ENCODE peak calls at places on chromosomes 3 and 15, in five cellular contexts. N is breast epithelium, X is GM12878, U is prostate gland, I is stomach. G is an unnamed sample.
A peak's percentile ranks its signal among the peaks of the same experiment; 100 is the strongest.

GRCh38 chr15:81820236-81820635 is 225.6 kb downstream of the MEX3B start:
- DNase-seq in N (no peak), X (no peak), U (no peak), I (no peak), G (no peak)

GRCh38 chr15:70339551-70340517 is 242.1 kb upstream of the TLE3 start:
- DNase-seq in N (no peak), X (no peak), U (no peak), I (no peak), G (no peak)

GRCh38 chr15:40258544-40258943 is 19.7 kb downstream of the PAK6 start:
- DNase-seq in N (no peak), X (no peak), U (no peak), I (no peak), G (no peak)

GRCh38 chr15:41501961-41502786 is 8.5 kb downstream of the ITPKA start:
- DNase-seq in N (no peak), X (no peak), U (no peak), I (no peak), G (peak; percentile 56)

GRCh38 chr3:128497305-128498126 is 4.5 kb upstream of the GATA2 start:
- DNase-seq in N (no peak), X (no peak), U (peak; percentile 79), I (peak; percentile 75), G (peak; percentile 71)

GRCh38 chr3:152315623-152316022 is 46.9 kb downstream of the MBNL1 start:
- DNase-seq in N (no peak), X (no peak), U (no peak), I (no peak), G (no peak)

GRCh38 chr3:107464037-107464436 is 58.7 kb upstream of the BBX start:
- DNase-seq in N (no peak), X (no peak), U (no peak), I (no peak), G (no peak)

GRCh38 chr3:112101946-112102345 is 15.8 kb downstream of the C3orf52 start:
- DNase-seq in N (no peak), X (no peak), U (no peak), I (no peak), G (no peak)

GRCh38 chr3:10430805-10431204 is 74.6 kb downstream of the ATP2B2 start:
- DNase-seq in N (no peak), X (no peak), U (no peak), I (no peak), G (no peak)

GRCh38 chr3:44045476-44046275 is 196.0 kb upstream of the TOPAZ1 start:
- DNase-seq in N (no peak), X (peak; percentile 98), U (no peak), I (peak; percentile 50), G (peak; percentile 39)

GRCh38 chr3:105614288-105615030 is 247.8 kb downstream of the ALCAM start:
- DNase-seq in N (no peak), X (no peak), U (no peak), I (no peak), G (no peak)

GRCh38 chr15:53072077-53072476 is 281.9 kb upstream of the ONECUT1 start:
- DNase-seq in N (peak; percentile 52), X (no peak), U (no peak), I (peak; percentile 61), G (no peak)

GRCh38 chr3:47803478-47804025 is 614 bp downstream of the DHX30 start:
- DNase-seq in N (no peak), X (no peak), U (no peak), I (no peak), G (no peak)

GRCh38 chr3:127614928-127615592 is 13.9 kb upstream of the PODXL2 start:
- DNase-seq in N (no peak), X (no peak), U (no peak), I (no peak), G (no peak)

GRCh38 chr3:134857776-134858515 is 62.9 kb downstream of the EPHB1 start:
- DNase-seq in N (no peak), X (no peak), U (no peak), I (no peak), G (no peak)

GRCh38 chr3:138051946-138052802 is 42.2 kb downstream of the CLDN18 start:
- DNase-seq in N (no peak), X (no peak), U (no peak), I (peak; percentile 75), G (no peak)

GRCh38 chr3:130935761-130936160 is 41.9 kb downstream of the ATP2C1 start:
- DNase-seq in N (no peak), X (no peak), U (no peak), I (no peak), G (no peak)

GRCh38 chr3:10772230-10773161 is 43.5 kb upstream of the SLC6A11 start:
- DNase-seq in N (no peak), X (no peak), U (no peak), I (no peak), G (no peak)

GRCh38 chr3:157669403-157669802 is 166.2 kb upstream of the VEPH1 start:
- DNase-seq in N (no peak), X (no peak), U (no peak), I (no peak), G (no peak)

GRCh38 chr3:11389570-11390268 is 117.5 kb downstream of the ATG7 start:
- DNase-seq in N (no peak), X (no peak), U (no peak), I (no peak), G (no peak)

GRCh38 chr3:9088431-9089353 is 125.4 kb upstream of the RAD18 start:
- DNase-seq in N (no peak), X (no peak), U (no peak), I (peak; percentile 75), G (no peak)

GRCh38 chr3:128665362-128666021 is 14.9 kb upstream of the RPN1 start:
- DNase-seq in N (no peak), X (no peak), U (no peak), I (no peak), G (no peak)

GRCh38 chr15:66934315-66934930 is 131.0 kb upstream of the SMAD3 start:
- DNase-seq in N (no peak), X (no peak), U (no peak), I (no peak), G (no peak)

GRCh38 chr15:86231864-86232801 is 152.5 kb downstream of the AGBL1 start:
- DNase-seq in N (no peak), X (no peak), U (peak; percentile 31), I (no peak), G (peak; percentile 18)

GRCh38 chr3:157151627-157152026 is 8.3 kb downstream of the CCNL1 start:
- DNase-seq in N (no peak), X (no peak), U (no peak), I (no peak), G (no peak)

GRCh38 chr3:187295635-187296034 is 4.1 kb upstream of the MASP1 start:
- DNase-seq in N (no peak), X (no peak), U (no peak), I (no peak), G (no peak)
- TF ChIP-seq POLR2A in N (no peak), X (no peak), U (no peak), I (no peak), G (no peak)

GRCh38 chr3:195892355-195893120 is 15.8 kb downstream of the TNK2 start:
- DNase-seq in N (no peak), X (no peak), U (no peak), I (no peak), G (no peak)
- TF ChIP-seq POLR2AphosphoS5 in N (no peak), X (no peak), U (no peak), I (no peak), G (no peak)

DNA sequence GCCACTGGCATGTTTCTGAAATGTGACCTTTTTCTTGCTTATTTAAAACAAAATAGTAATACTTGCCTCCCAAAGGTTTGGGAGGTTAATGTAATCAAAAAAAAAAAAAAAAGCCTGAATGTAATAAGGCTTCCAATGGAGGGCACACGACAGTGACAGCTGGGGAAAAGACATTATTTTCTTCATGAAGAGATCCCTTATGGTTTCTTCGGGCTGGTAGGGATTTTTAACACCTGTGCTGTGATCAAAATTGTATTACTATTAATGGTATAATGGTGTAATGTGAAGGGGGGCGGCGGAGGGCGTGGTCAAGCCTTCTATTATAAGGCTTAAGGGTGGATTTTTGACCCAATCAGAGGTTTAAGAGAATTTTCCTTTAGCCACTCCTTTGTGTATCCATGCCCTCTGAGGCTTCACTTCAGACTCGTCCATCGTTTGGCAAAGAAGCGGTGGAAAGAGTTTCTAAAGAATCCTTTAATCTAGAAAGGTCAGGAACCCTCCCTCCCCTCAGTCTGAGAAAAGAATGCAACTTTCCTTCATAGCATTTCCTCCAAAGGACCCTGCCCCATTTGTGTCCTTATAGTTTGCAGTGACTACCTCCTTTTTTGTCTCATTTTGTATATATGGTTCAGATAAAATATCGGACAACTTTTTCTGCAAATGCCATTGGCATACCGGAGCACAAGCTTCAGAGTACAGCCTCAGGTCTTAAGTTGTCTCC is 89.5 kb upstream of the CHD2 start:
- DNase-seq in N (no peak), X (no peak), U (peak; percentile 79), I (no peak), G (no peak)
- TF ChIP-seq POLR2A in N (peak; percentile 18), X (no peak), U (peak; percentile 70), I (no peak), G (no peak)

DNA sequence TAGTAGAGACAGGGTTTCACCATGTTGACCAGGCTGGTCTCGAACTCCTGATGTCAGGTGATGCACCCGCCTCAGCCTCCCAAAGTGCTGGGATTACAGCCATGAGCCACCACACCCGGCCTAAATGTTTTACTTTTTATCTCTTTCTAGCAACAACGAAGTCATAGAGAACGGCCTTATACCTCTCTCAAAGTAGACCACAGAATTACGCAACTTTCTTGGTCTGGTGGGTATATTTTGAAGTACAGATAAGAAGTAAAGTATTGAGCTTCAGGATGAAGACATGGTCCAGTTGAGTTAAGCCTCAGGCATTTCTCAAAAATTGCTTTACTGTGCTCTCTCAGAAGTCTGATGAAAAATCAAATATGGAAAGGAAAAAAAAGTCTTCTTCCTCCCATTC is 30.6 kb downstream of the FAM240A start:
- DNase-seq in N (no peak), X (no peak), U (no peak), I (no peak), G (no peak)
- TF ChIP-seq POLR2AphosphoS5 in N (no peak), X (no peak), U (no peak), I (no peak), G (no peak)

GRCh38 chr3:188468196-188468595 is 314.2 kb downstream of the LPP start:
- DNase-seq in N (no peak), X (no peak), U (no peak), I (no peak), G (no peak)

GRCh38 chr3:188468672-188469071 is 314.7 kb downstream of the LPP start:
- DNase-seq in N (no peak), X (no peak), U (peak; percentile 72), I (no peak), G (no peak)

GRCh38 chr3:188470508-188471130 is 316.7 kb downstream of the LPP start:
- DNase-seq in N (no peak), X (no peak), U (no peak), I (no peak), G (no peak)

GRCh38 chr3:188472331-188472730 is 318.4 kb downstream of the LPP start:
- DNase-seq in N (no peak), X (no peak), U (no peak), I (no peak), G (no peak)

GRCh38 chr3:188469228-188469885 is 315.4 kb downstream of the LPP start:
- DNase-seq in N (no peak), X (no peak), U (no peak), I (no peak), G (no peak)
- TF ChIP-seq POLR2A in N (no peak), X (no peak), U (no peak), I (no peak), G (no peak)

GRCh38 chr3:100097919-100098896 is 16.1 kb downstream of the FILIP1L start:
- DNase-seq in N (no peak), X (no peak), U (no peak), I (no peak), G (no peak)
- TF ChIP-seq POLR2AphosphoS5 in N (no peak), X (no peak), U (peak; percentile 46), I (no peak), G (no peak)

G was measured in GM12891.